ENCODE peak calls at places on chromosomes 12 and 14, in six cellular contexts. I, B, M, X, J and T are unnamed samples.
A peak's percentile ranks its signal among the peaks of the same experiment; 100 is the strongest.

GRCh38 chr14:85279407-85279806 is 250.5 kb upstream of the FLRT2 start:
- DNase-seq in I (no peak), B (no peak), M (no peak), X (no peak), J (no peak), T (no peak)

GRCh38 chr14:96166475-96167223 is 38.0 kb upstream of the BDKRB2 start:
- DNase-seq in I (no peak), B (no peak), M (no peak), X (no peak), J (no peak), T (no peak)

GRCh38 chr12:116365606-116366455 is 88.3 kb upstream of the MED13L start:
- DNase-seq in I (no peak), B (no peak), M (no peak), X (no peak), J (no peak), T (no peak)

GRCh38 chr14:99681101-99681831 is 2.8 kb upstream of the CYP46A1 start:
- DNase-seq in I (no peak), B (no peak), M (no peak), X (no peak), J (no peak), T (no peak)

GRCh38 chr12:96354326-96354725 is 45.9 kb downstream of the CDK17 start:
- DNase-seq in I (no peak), B (peak; percentile 3), M (no peak), X (no peak), J (no peak), T (no peak)

GRCh38 chr14:91872011-91872476 is 4.7 kb upstream of the TC2N start:
- DNase-seq in I (no peak), B (no peak), M (no peak), X (peak; percentile 49), J (no peak), T (no peak)

GRCh38 chr12:52243774-52244614 is 11.0 kb downstream of the KRT7 start:
- DNase-seq in I (peak; percentile 55), B (peak; percentile 65), M (no peak), X (peak; percentile 89), J (peak; percentile 50), T (no peak)

GRCh38 chr12:93784339-93785086 is 107.3 kb downstream of the CRADD start:
- DNase-seq in I (no peak), B (no peak), M (no peak), X (peak; percentile 70), J (no peak), T (no peak)

GRCh38 chr12:51884676-51885229 is 3.1 kb upstream of the ANKRD33 start:
- DNase-seq in I (no peak), B (no peak), M (no peak), X (no peak), J (no peak), T (no peak)

GRCh38 chr14:92560106-92560865 is 46.7 kb downstream of the RIN3 start:
- DNase-seq in I (no peak), B (no peak), M (no peak), X (no peak), J (no peak), T (no peak)

GRCh38 chr14:68549057-68549421 is 243.8 kb downstream of the ZFP36L1 start:
- DNase-seq in I (no peak), B (no peak), M (no peak), X (peak; percentile 75), J (no peak), T (no peak)

GRCh38 chr14:90434370-90435020 is 37.7 kb downstream of the CALM1 start:
- DNase-seq in I (no peak), B (no peak), M (no peak), X (no peak), J (no peak), T (no peak)

GRCh38 chr12:80033457-80033856 is 65.9 kb upstream of the OTOGL start:
- DNase-seq in I (no peak), B (peak; percentile 50), M (no peak), X (peak; percentile 82), J (no peak), T (no peak)

GRCh38 chr14:101102875-101103274 is 199.4 kb upstream of the RTL1 start:
- DNase-seq in I (no peak), B (no peak), M (no peak), X (no peak), J (no peak), T (no peak)

GRCh38 chr12:3045494-3045893 is 31.7 kb upstream of the TSPAN9 start:
- DNase-seq in I (no peak), B (no peak), M (no peak), X (no peak), J (no peak), T (no peak)

GRCh38 chr14:71300474-71301359 is 393.5 kb downstream of the PCNX1 start:
- DNase-seq in I (no peak), B (no peak), M (no peak), X (peak; percentile 47), J (no peak), T (no peak)

GRCh38 chr12:8951744-8952143 is 2.3 kb upstream of the M6PR start:
- DNase-seq in I (no peak), B (no peak), M (no peak), X (no peak), J (no peak), T (no peak)

GRCh38 chr12:75913502-75914110 is 118.0 kb downstream of the PHLDA1 start:
- DNase-seq in I (no peak), B (no peak), M (no peak), X (peak; percentile 46), J (no peak), T (no peak)

GRCh38 chr14:105023791-105024480 is 3.1 kb upstream of the CDCA4 start:
- DNase-seq in I (no peak), B (no peak), M (no peak), X (peak; percentile 59), J (no peak), T (no peak)

GRCh38 chr12:54059668-54060067 is 6.0 kb downstream of the HOXC4 start:
- DNase-seq in I (no peak), B (no peak), M (no peak), X (no peak), J (no peak), T (no peak)

GRCh38 chr12:66516133-66516532 is 162.7 kb downstream of the GRIP1 start:
- DNase-seq in I (no peak), B (no peak), M (no peak), X (peak; percentile 1), J (no peak), T (no peak)

GRCh38 chr12:54750-55535 is 11.6 kb upstream of the IQSEC3 start:
- DNase-seq in I (no peak), B (no peak), M (no peak), X (no peak), J (no peak), T (no peak)

GRCh38 chr14:99064262-99064954 is 207.6 kb downstream of the BCL11B start:
- DNase-seq in I (no peak), B (no peak), M (no peak), X (no peak), J (no peak), T (no peak)

GRCh38 chr14:69107407-69108003 is 45.4 kb downstream of the DCAF5 start:
- DNase-seq in I (no peak), B (peak; percentile 51), M (no peak), X (peak; percentile 78), J (no peak), T (peak; percentile 19)

GRCh38 chr12:19021646-19022045 is 107.9 kb upstream of the PLEKHA5 start:
- DNase-seq in I (no peak), B (peak; percentile 16), M (no peak), X (no peak), J (no peak), T (no peak)

GRCh38 chr14:31582286-31582691 is 21.1 kb downstream of the NUBPL start:
- DNase-seq in I (peak; percentile 47), B (peak; percentile 36), M (no peak), X (peak; percentile 55), J (no peak), T (no peak)

GRCh38 chr14:74956000-74956279 is 543 bp upstream of the PGF start:
- DNase-seq in I (no peak), B (no peak), M (no peak), X (no peak), J (no peak), T (no peak)

GRCh38 chr12:65325183-65325582 is 46.7 kb downstream of the MSRB3 start:
- DNase-seq in I (no peak), B (no peak), M (no peak), X (no peak), J (no peak), T (no peak)

GRCh38 chr14:25049559-25050493 is at the start of gene STXBP6:
- DNase-seq in I (peak; percentile 29), B (no peak), M (peak; percentile 63), X (peak; percentile 55), J (no peak), T (peak; percentile 85)

GRCh38 chr14:19878029-19878642 is 3.2 kb downstream of the OR4K2 start:
- DNase-seq in I (no peak), B (no peak), M (no peak), X (peak; percentile 20), J (no peak), T (no peak)

GRCh38 chr14:29814153-29815057 is 113.2 kb downstream of the PRKD1 start:
- DNase-seq in I (peak; percentile 85), B (no peak), M (no peak), X (peak; percentile 39), J (no peak), T (no peak)

GRCh38 chr12:123601602-123602489 is at the start of gene DDX55:
- DNase-seq in I (peak; percentile 76), B (peak; percentile 47), M (peak; percentile 71), X (peak; percentile 84), J (peak; percentile 80), T (peak; percentile 85)
- TF ChIP-seq CTCF in I (peak; percentile 85), B (peak; percentile 38), M (peak; percentile 65), X (peak; percentile 28), J (peak; percentile 42), T (no peak)

GRCh38 chr12:111768159-111768895 is 1.6 kb downstream of the ALDH2 start:
- DNase-seq in I (no peak), B (no peak), M (no peak), X (no peak), J (no peak), T (no peak)

GRCh38 chr12:111767362-111768158 is 827 bp downstream of the ALDH2 start:
- DNase-seq in I (no peak), B (no peak), M (no peak), X (no peak), J (no peak), T (peak; percentile 55)

GRCh38 chr12:111764120-111764821 is 2.5 kb upstream of the ALDH2 start:
- DNase-seq in I (no peak), B (no peak), M (no peak), X (no peak), J (no peak), T (no peak)

GRCh38 chr12:111769599-111769998 is 2.9 kb downstream of the ALDH2 start:
- DNase-seq in I (no peak), B (no peak), M (no peak), X (no peak), J (no peak), T (no peak)

GRCh38 chr12:111766608-111767361 is at the start of gene ALDH2:
- DNase-seq in I (peak; percentile 86), B (no peak), M (peak; percentile 69), X (peak; percentile 53), J (peak; percentile 2), T (peak; percentile 91)
- TF ChIP-seq CTCF in I (peak; percentile 25), B (no peak), M (no peak), X (no peak), J (no peak), T (no peak)

GRCh38 chr12:5073838-5074237 is 30.2 kb downstream of the KCNA5 start:
- DNase-seq in I (no peak), B (no peak), M (no peak), X (peak; percentile 3), J (no peak), T (peak; percentile 28)
- TF ChIP-seq CTCF in I (no peak), B (peak; percentile 56), M (peak; percentile 39), X (no peak), J (no peak), T (no peak)

GRCh38 chr14:33297565-33297964 is 358.9 kb downstream of the NPAS3 start:
- DNase-seq in I (no peak), B (no peak), M (no peak), X (no peak), J (no peak), T (no peak)
- TF ChIP-seq CTCF in I (no peak), B (no peak), M (no peak), X (no peak), J (no peak), T (no peak)